ENCODE peak calls at places on chromosomes 13 and 19, in nine cellular contexts. One of them, this sample, is unnamed.

GRCh38 chr19:31175564-31176348 is 173.5 kb downstream of the TSHZ3 start:
- DNase-seq in activated CD4-positive, CD25-positive, alpha-beta regulatory T cell: no peak
- DNase-seq in upper lobe of right lung: no peak
- DNase-seq in NCI-H524 treated with DMSO at 0.1 percent for 48 hours: no peak
- DNase-seq in epithelial cell of proximal tubule: no peak
- DNase-seq in mucosa of descending colon: no peak
- DNase-seq in activated T-helper 1 cell treated with anti-CD3 and anti-CD28 coated beads, Interleukin-2, amount 50 U/mL, for 16 hours: no peak
- DNase-seq in ascending aorta: no peak
- DNase-seq in cardiac septum: no peak
- DNase-seq in this sample: no peak

GRCh38 chr13:77698211-77699058 is 948 bp downstream of the SLAIN1 start:
- DNase-seq in epithelial cell of proximal tubule: no peak
- DNase-seq in ascending aorta: no peak
- DNase-seq in mucosa of descending colon: peak; percentile 38
- DNase-seq in activated CD4-positive, CD25-positive, alpha-beta regulatory T cell: peak; percentile 39
- DNase-seq in cardiac septum: peak; percentile 76
- DNase-seq in upper lobe of right lung: peak; percentile 78
- DNase-seq in NCI-H524 treated with DMSO at 0.1 percent for 48 hours: peak; percentile 41
- DNase-seq in activated T-helper 1 cell treated with anti-CD3 and anti-CD28 coated beads, Interleukin-2, amount 50 U/mL, for 16 hours: peak; percentile 19
- DNase-seq in this sample: peak; percentile 76

GRCh38 chr19:5046339-5047039 is 77.6 kb downstream of the KDM4B start:
- DNase-seq in activated CD4-positive, CD25-positive, alpha-beta regulatory T cell: no peak
- DNase-seq in NCI-H524 treated with DMSO at 0.1 percent for 48 hours: peak; percentile 68
- DNase-seq in activated T-helper 1 cell treated with anti-CD3 and anti-CD28 coated beads, Interleukin-2, amount 50 U/mL, for 16 hours: no peak
- DNase-seq in mucosa of descending colon: peak; percentile 79
- DNase-seq in upper lobe of right lung: peak; percentile 81
- DNase-seq in ascending aorta: no peak
- DNase-seq in epithelial cell of proximal tubule: no peak
- DNase-seq in cardiac septum: no peak
- DNase-seq in this sample: no peak

GRCh38 chr19:31947436-31947835 is 398.0 kb upstream of the ZNF507 start:
- DNase-seq in activated CD4-positive, CD25-positive, alpha-beta regulatory T cell: no peak
- DNase-seq in cardiac septum: no peak
- DNase-seq in upper lobe of right lung: no peak
- DNase-seq in ascending aorta: no peak
- DNase-seq in NCI-H524 treated with DMSO at 0.1 percent for 48 hours: no peak
- DNase-seq in mucosa of descending colon: no peak
- DNase-seq in epithelial cell of proximal tubule: no peak
- DNase-seq in activated T-helper 1 cell treated with anti-CD3 and anti-CD28 coated beads, Interleukin-2, amount 50 U/mL, for 16 hours: no peak
- DNase-seq in this sample: no peak

GRCh38 chr19:51158474-51159129 is 16.5 kb downstream of the SIGLEC7 start:
- DNase-seq in activated CD4-positive, CD25-positive, alpha-beta regulatory T cell: peak; percentile 62
- DNase-seq in activated T-helper 1 cell treated with anti-CD3 and anti-CD28 coated beads, Interleukin-2, amount 50 U/mL, for 16 hours: peak; percentile 47
- DNase-seq in cardiac septum: peak; percentile 87
- DNase-seq in upper lobe of right lung: no peak
- DNase-seq in epithelial cell of proximal tubule: no peak
- DNase-seq in ascending aorta: no peak
- DNase-seq in NCI-H524 treated with DMSO at 0.1 percent for 48 hours: no peak
- DNase-seq in mucosa of descending colon: peak; percentile 60
- DNase-seq in this sample: no peak

GRCh38 chr13:114185182-114185971 is 6.3 kb downstream of the CFAP97D2 start:
- DNase-seq in activated CD4-positive, CD25-positive, alpha-beta regulatory T cell: no peak
- DNase-seq in ascending aorta: no peak
- DNase-seq in epithelial cell of proximal tubule: no peak
- DNase-seq in upper lobe of right lung: no peak
- DNase-seq in activated T-helper 1 cell treated with anti-CD3 and anti-CD28 coated beads, Interleukin-2, amount 50 U/mL, for 16 hours: no peak
- DNase-seq in mucosa of descending colon: no peak
- DNase-seq in cardiac septum: no peak
- DNase-seq in NCI-H524 treated with DMSO at 0.1 percent for 48 hours: no peak
- DNase-seq in this sample: no peak

GRCh38 chr19:54448037-54448773 is 794 bp upstream of the LENG8 start:
- DNase-seq in mucosa of descending colon: peak; percentile 70
- DNase-seq in ascending aorta: no peak
- DNase-seq in activated CD4-positive, CD25-positive, alpha-beta regulatory T cell: no peak
- DNase-seq in cardiac septum: peak; percentile 80
- DNase-seq in upper lobe of right lung: peak; percentile 81
- DNase-seq in epithelial cell of proximal tubule: no peak
- DNase-seq in NCI-H524 treated with DMSO at 0.1 percent for 48 hours: peak; percentile 12
- DNase-seq in activated T-helper 1 cell treated with anti-CD3 and anti-CD28 coated beads, Interleukin-2, amount 50 U/mL, for 16 hours: peak; percentile 24
- DNase-seq in this sample: peak; percentile 40

GRCh38 chr19:18499055-18499775 is 22.7 kb downstream of the ELL start:
- DNase-seq in mucosa of descending colon: no peak
- DNase-seq in epithelial cell of proximal tubule: no peak
- DNase-seq in cardiac septum: no peak
- DNase-seq in ascending aorta: no peak
- DNase-seq in upper lobe of right lung: no peak
- DNase-seq in NCI-H524 treated with DMSO at 0.1 percent for 48 hours: no peak
- DNase-seq in activated T-helper 1 cell treated with anti-CD3 and anti-CD28 coated beads, Interleukin-2, amount 50 U/mL, for 16 hours: no peak
- DNase-seq in activated CD4-positive, CD25-positive, alpha-beta regulatory T cell: no peak
- DNase-seq in this sample: no peak

GRCh38 chr13:67023088-67023893 is 206.8 kb downstream of the PCDH9 start:
- DNase-seq in upper lobe of right lung: no peak
- DNase-seq in epithelial cell of proximal tubule: peak; percentile 86
- DNase-seq in activated CD4-positive, CD25-positive, alpha-beta regulatory T cell: no peak
- DNase-seq in NCI-H524 treated with DMSO at 0.1 percent for 48 hours: no peak
- DNase-seq in mucosa of descending colon: no peak
- DNase-seq in ascending aorta: no peak
- DNase-seq in activated T-helper 1 cell treated with anti-CD3 and anti-CD28 coated beads, Interleukin-2, amount 50 U/mL, for 16 hours: no peak
- DNase-seq in cardiac septum: no peak
- DNase-seq in this sample: no peak

GRCh38 chr13:49099513-49099877 is 120.6 kb upstream of the MLNR start:
- DNase-seq in upper lobe of right lung: no peak
- DNase-seq in NCI-H524 treated with DMSO at 0.1 percent for 48 hours: no peak
- DNase-seq in activated T-helper 1 cell treated with anti-CD3 and anti-CD28 coated beads, Interleukin-2, amount 50 U/mL, for 16 hours: no peak
- DNase-seq in cardiac septum: no peak
- DNase-seq in ascending aorta: no peak
- DNase-seq in mucosa of descending colon: no peak
- DNase-seq in activated CD4-positive, CD25-positive, alpha-beta regulatory T cell: no peak
- DNase-seq in epithelial cell of proximal tubule: no peak
- DNase-seq in this sample: no peak

GRCh38 chr13:73090116-73090811 is 31.5 kb downstream of the KLF5 start:
- DNase-seq in cardiac septum: no peak
- DNase-seq in activated T-helper 1 cell treated with anti-CD3 and anti-CD28 coated beads, Interleukin-2, amount 50 U/mL, for 16 hours: no peak
- DNase-seq in upper lobe of right lung: no peak
- DNase-seq in NCI-H524 treated with DMSO at 0.1 percent for 48 hours: no peak
- DNase-seq in ascending aorta: no peak
- DNase-seq in mucosa of descending colon: peak; percentile 48
- DNase-seq in epithelial cell of proximal tubule: peak; percentile 85
- DNase-seq in activated CD4-positive, CD25-positive, alpha-beta regulatory T cell: no peak
- DNase-seq in this sample: no peak

GRCh38 chr19:4448147-4448985 is 9.2 kb downstream of the UBXN6 start:
- DNase-seq in epithelial cell of proximal tubule: no peak
- DNase-seq in mucosa of descending colon: no peak
- DNase-seq in ascending aorta: no peak
- DNase-seq in activated CD4-positive, CD25-positive, alpha-beta regulatory T cell: no peak
- DNase-seq in cardiac septum: no peak
- DNase-seq in upper lobe of right lung: no peak
- DNase-seq in activated T-helper 1 cell treated with anti-CD3 and anti-CD28 coated beads, Interleukin-2, amount 50 U/mL, for 16 hours: no peak
- DNase-seq in NCI-H524 treated with DMSO at 0.1 percent for 48 hours: no peak
- DNase-seq in this sample: no peak

GRCh38 chr19:6718741-6719539 is 1.5 kb downstream of the C3 start:
- DNase-seq in activated CD4-positive, CD25-positive, alpha-beta regulatory T cell: no peak
- DNase-seq in NCI-H524 treated with DMSO at 0.1 percent for 48 hours: no peak
- DNase-seq in epithelial cell of proximal tubule: no peak
- DNase-seq in upper lobe of right lung: peak; percentile 88
- DNase-seq in cardiac septum: no peak
- DNase-seq in ascending aorta: no peak
- DNase-seq in mucosa of descending colon: no peak
- DNase-seq in activated T-helper 1 cell treated with anti-CD3 and anti-CD28 coated beads, Interleukin-2, amount 50 U/mL, for 16 hours: no peak
- DNase-seq in this sample: peak; percentile 59

GRCh38 chr19:13502231-13502630 is 4.0 kb downstream of the CACNA1A start:
- DNase-seq in ascending aorta: no peak
- DNase-seq in epithelial cell of proximal tubule: no peak
- DNase-seq in activated T-helper 1 cell treated with anti-CD3 and anti-CD28 coated beads, Interleukin-2, amount 50 U/mL, for 16 hours: no peak
- DNase-seq in activated CD4-positive, CD25-positive, alpha-beta regulatory T cell: no peak
- DNase-seq in mucosa of descending colon: no peak
- DNase-seq in NCI-H524 treated with DMSO at 0.1 percent for 48 hours: no peak
- DNase-seq in cardiac septum: no peak
- DNase-seq in upper lobe of right lung: no peak
- DNase-seq in this sample: no peak

GRCh38 chr19:8686549-8686948 is 12.0 kb downstream of the ACTL9 start:
- DNase-seq in ascending aorta: no peak
- DNase-seq in activated CD4-positive, CD25-positive, alpha-beta regulatory T cell: no peak
- DNase-seq in activated T-helper 1 cell treated with anti-CD3 and anti-CD28 coated beads, Interleukin-2, amount 50 U/mL, for 16 hours: no peak
- DNase-seq in cardiac septum: peak; percentile 9
- DNase-seq in NCI-H524 treated with DMSO at 0.1 percent for 48 hours: no peak
- DNase-seq in epithelial cell of proximal tubule: no peak
- DNase-seq in upper lobe of right lung: no peak
- DNase-seq in mucosa of descending colon: no peak
- DNase-seq in this sample: no peak

GRCh38 chr13:59562924-59563323 is 600.8 kb downstream of the DIAPH3 start:
- DNase-seq in NCI-H524 treated with DMSO at 0.1 percent for 48 hours: no peak
- DNase-seq in cardiac septum: no peak
- DNase-seq in mucosa of descending colon: no peak
- DNase-seq in upper lobe of right lung: no peak
- DNase-seq in activated CD4-positive, CD25-positive, alpha-beta regulatory T cell: no peak
- DNase-seq in activated T-helper 1 cell treated with anti-CD3 and anti-CD28 coated beads, Interleukin-2, amount 50 U/mL, for 16 hours: no peak
- DNase-seq in epithelial cell of proximal tubule: no peak
- DNase-seq in ascending aorta: no peak
- DNase-seq in this sample: no peak

GRCh38 chr13:31213681-31214289 is 14.0 kb downstream of the B3GLCT start:
- DNase-seq in ascending aorta: no peak
- DNase-seq in mucosa of descending colon: no peak
- DNase-seq in epithelial cell of proximal tubule: no peak
- DNase-seq in activated CD4-positive, CD25-positive, alpha-beta regulatory T cell: no peak
- DNase-seq in upper lobe of right lung: no peak
- DNase-seq in activated T-helper 1 cell treated with anti-CD3 and anti-CD28 coated beads, Interleukin-2, amount 50 U/mL, for 16 hours: no peak
- DNase-seq in NCI-H524 treated with DMSO at 0.1 percent for 48 hours: no peak
- DNase-seq in cardiac septum: no peak
- DNase-seq in this sample: no peak

GRCh38 chr19:46299004-46299509 is 2.2 kb downstream of the HIF3A start:
- DNase-seq in mucosa of descending colon: peak; percentile 100
- DNase-seq in activated CD4-positive, CD25-positive, alpha-beta regulatory T cell: no peak
- DNase-seq in ascending aorta: peak; percentile 81
- DNase-seq in cardiac septum: peak; percentile 96
- DNase-seq in upper lobe of right lung: peak; percentile 97
- DNase-seq in NCI-H524 treated with DMSO at 0.1 percent for 48 hours: peak; percentile 47
- DNase-seq in activated T-helper 1 cell treated with anti-CD3 and anti-CD28 coated beads, Interleukin-2, amount 50 U/mL, for 16 hours: no peak
- DNase-seq in epithelial cell of proximal tubule: no peak
- DNase-seq in this sample: peak; percentile 91

GRCh38 chr19:43797556-43797955 is 4.7 kb downstream of the LYPD5 start:
- DNase-seq in upper lobe of right lung: no peak
- DNase-seq in cardiac septum: no peak
- DNase-seq in activated T-helper 1 cell treated with anti-CD3 and anti-CD28 coated beads, Interleukin-2, amount 50 U/mL, for 16 hours: no peak
- DNase-seq in NCI-H524 treated with DMSO at 0.1 percent for 48 hours: no peak
- DNase-seq in ascending aorta: no peak
- DNase-seq in mucosa of descending colon: no peak
- DNase-seq in activated CD4-positive, CD25-positive, alpha-beta regulatory T cell: no peak
- DNase-seq in epithelial cell of proximal tubule: no peak
- DNase-seq in this sample: no peak

GRCh38 chr19:7775761-7776160 is 12.7 kb downstream of the CLEC4M start:
- DNase-seq in cardiac septum: no peak
- DNase-seq in activated T-helper 1 cell treated with anti-CD3 and anti-CD28 coated beads, Interleukin-2, amount 50 U/mL, for 16 hours: no peak
- DNase-seq in upper lobe of right lung: no peak
- DNase-seq in NCI-H524 treated with DMSO at 0.1 percent for 48 hours: no peak
- DNase-seq in mucosa of descending colon: no peak
- DNase-seq in ascending aorta: no peak
- DNase-seq in activated CD4-positive, CD25-positive, alpha-beta regulatory T cell: no peak
- DNase-seq in epithelial cell of proximal tubule: no peak
- DNase-seq in this sample: no peak

GRCh38 chr13:110132178-110132975 is 174.6 kb downstream of the COL4A1 start:
- DNase-seq in activated T-helper 1 cell treated with anti-CD3 and anti-CD28 coated beads, Interleukin-2, amount 50 U/mL, for 16 hours: no peak
- DNase-seq in mucosa of descending colon: no peak
- DNase-seq in epithelial cell of proximal tubule: no peak
- DNase-seq in cardiac septum: no peak
- DNase-seq in upper lobe of right lung: no peak
- DNase-seq in NCI-H524 treated with DMSO at 0.1 percent for 48 hours: no peak
- DNase-seq in activated CD4-positive, CD25-positive, alpha-beta regulatory T cell: no peak
- DNase-seq in ascending aorta: no peak
- DNase-seq in this sample: no peak

GRCh38 chr13:111484129-111484925 is 163.9 kb downstream of the TEX29 start:
- DNase-seq in upper lobe of right lung: peak; percentile 43
- DNase-seq in cardiac septum: no peak
- DNase-seq in mucosa of descending colon: no peak
- DNase-seq in activated T-helper 1 cell treated with anti-CD3 and anti-CD28 coated beads, Interleukin-2, amount 50 U/mL, for 16 hours: no peak
- DNase-seq in epithelial cell of proximal tubule: no peak
- DNase-seq in NCI-H524 treated with DMSO at 0.1 percent for 48 hours: no peak
- DNase-seq in activated CD4-positive, CD25-positive, alpha-beta regulatory T cell: no peak
- DNase-seq in ascending aorta: no peak
- DNase-seq in this sample: no peak

GRCh38 chr13:100336795-100337516 is 248.1 kb downstream of the PCCA start:
- DNase-seq in activated CD4-positive, CD25-positive, alpha-beta regulatory T cell: no peak
- DNase-seq in NCI-H524 treated with DMSO at 0.1 percent for 48 hours: no peak
- DNase-seq in activated T-helper 1 cell treated with anti-CD3 and anti-CD28 coated beads, Interleukin-2, amount 50 U/mL, for 16 hours: no peak
- DNase-seq in ascending aorta: no peak
- DNase-seq in mucosa of descending colon: no peak
- DNase-seq in epithelial cell of proximal tubule: no peak
- DNase-seq in upper lobe of right lung: no peak
- DNase-seq in cardiac septum: no peak
- DNase-seq in this sample: no peak

GRCh38 chr19:50522881-50523280 is 9.2 kb upstream of the ASPDH start:
- DNase-seq in mucosa of descending colon: no peak
- DNase-seq in epithelial cell of proximal tubule: no peak
- DNase-seq in activated CD4-positive, CD25-positive, alpha-beta regulatory T cell: no peak
- DNase-seq in cardiac septum: no peak
- DNase-seq in ascending aorta: no peak
- DNase-seq in NCI-H524 treated with DMSO at 0.1 percent for 48 hours: no peak
- DNase-seq in upper lobe of right lung: no peak
- DNase-seq in activated T-helper 1 cell treated with anti-CD3 and anti-CD28 coated beads, Interleukin-2, amount 50 U/mL, for 16 hours: no peak
- DNase-seq in this sample: no peak

GRCh38 chr13:22736084-22736767 is 444.6 kb upstream of the SGCG start:
- DNase-seq in upper lobe of right lung: no peak
- DNase-seq in cardiac septum: no peak
- DNase-seq in epithelial cell of proximal tubule: no peak
- DNase-seq in ascending aorta: no peak
- DNase-seq in activated CD4-positive, CD25-positive, alpha-beta regulatory T cell: no peak
- DNase-seq in NCI-H524 treated with DMSO at 0.1 percent for 48 hours: no peak
- DNase-seq in mucosa of descending colon: no peak
- DNase-seq in activated T-helper 1 cell treated with anti-CD3 and anti-CD28 coated beads, Interleukin-2, amount 50 U/mL, for 16 hours: no peak
- DNase-seq in this sample: no peak

GRCh38 chr19:3536429-3537100 is 2.4 kb upstream of the TEKTIP1 start:
- DNase-seq in mucosa of descending colon: no peak
- DNase-seq in cardiac septum: no peak
- DNase-seq in activated T-helper 1 cell treated with anti-CD3 and anti-CD28 coated beads, Interleukin-2, amount 50 U/mL, for 16 hours: no peak
- DNase-seq in activated CD4-positive, CD25-positive, alpha-beta regulatory T cell: no peak
- DNase-seq in ascending aorta: no peak
- DNase-seq in epithelial cell of proximal tubule: no peak
- DNase-seq in upper lobe of right lung: no peak
- DNase-seq in NCI-H524 treated with DMSO at 0.1 percent for 48 hours: no peak
- DNase-seq in this sample: peak; percentile 86

GRCh38 chr19:51168571-51169282 is 26.6 kb downstream of the SIGLEC7 start:
- DNase-seq in activated T-helper 1 cell treated with anti-CD3 and anti-CD28 coated beads, Interleukin-2, amount 50 U/mL, for 16 hours: no peak
- DNase-seq in ascending aorta: no peak
- DNase-seq in mucosa of descending colon: no peak
- DNase-seq in NCI-H524 treated with DMSO at 0.1 percent for 48 hours: no peak
- DNase-seq in upper lobe of right lung: no peak
- DNase-seq in activated CD4-positive, CD25-positive, alpha-beta regulatory T cell: no peak
- DNase-seq in cardiac septum: peak; percentile 54
- DNase-seq in epithelial cell of proximal tubule: no peak
- DNase-seq in this sample: no peak

GRCh38 chr19:44646049-44646416 is 2.3 kb downstream of the PVR start:
- DNase-seq in ascending aorta: no peak
- DNase-seq in NCI-H524 treated with DMSO at 0.1 percent for 48 hours: no peak
- DNase-seq in mucosa of descending colon: no peak
- DNase-seq in cardiac septum: no peak
- DNase-seq in upper lobe of right lung: no peak
- DNase-seq in epithelial cell of proximal tubule: no peak
- DNase-seq in activated T-helper 1 cell treated with anti-CD3 and anti-CD28 coated beads, Interleukin-2, amount 50 U/mL, for 16 hours: no peak
- DNase-seq in activated CD4-positive, CD25-positive, alpha-beta regulatory T cell: no peak
- DNase-seq in this sample: no peak

GRCh38 chr13:27171244-27171829 is at the start of gene USP12:
- DNase-seq in ascending aorta: no peak
- DNase-seq in upper lobe of right lung: peak; percentile 77
- DNase-seq in NCI-H524 treated with DMSO at 0.1 percent for 48 hours: no peak
- DNase-seq in activated CD4-positive, CD25-positive, alpha-beta regulatory T cell: peak; percentile 65
- DNase-seq in cardiac septum: no peak
- DNase-seq in activated T-helper 1 cell treated with anti-CD3 and anti-CD28 coated beads, Interleukin-2, amount 50 U/mL, for 16 hours: peak; percentile 34
- DNase-seq in epithelial cell of proximal tubule: no peak
- DNase-seq in mucosa of descending colon: peak; percentile 67
- DNase-seq in this sample: no peak

GRCh38 chr19:3027981-3028304 is 1.1 kb downstream of the TLE2 start:
- DNase-seq in mucosa of descending colon: no peak
- DNase-seq in cardiac septum: no peak
- DNase-seq in ascending aorta: no peak
- DNase-seq in activated CD4-positive, CD25-positive, alpha-beta regulatory T cell: no peak
- DNase-seq in epithelial cell of proximal tubule: no peak
- DNase-seq in upper lobe of right lung: no peak
- DNase-seq in NCI-H524 treated with DMSO at 0.1 percent for 48 hours: no peak
- DNase-seq in activated T-helper 1 cell treated with anti-CD3 and anti-CD28 coated beads, Interleukin-2, amount 50 U/mL, for 16 hours: no peak
- DNase-seq in this sample: no peak

GRCh38 chr13:46182491-46182877 is 507 bp upstream of the LCP1 start:
- DNase-seq in cardiac septum: no peak
- DNase-seq in mucosa of descending colon: no peak
- DNase-seq in ascending aorta: no peak
- DNase-seq in activated T-helper 1 cell treated with anti-CD3 and anti-CD28 coated beads, Interleukin-2, amount 50 U/mL, for 16 hours: no peak
- DNase-seq in NCI-H524 treated with DMSO at 0.1 percent for 48 hours: no peak
- DNase-seq in activated CD4-positive, CD25-positive, alpha-beta regulatory T cell: no peak
- DNase-seq in epithelial cell of proximal tubule: no peak
- DNase-seq in upper lobe of right lung: no peak
- DNase-seq in this sample: no peak